ENCODE peak calls at places on chromosomes 1 and 21, in nine cellular contexts. N, G, U, D, S, V, W, P and C are unnamed samples.

GRCh38 chr1:246300653-246301549 is 206.2 kb downstream of the SMYD3 start:
- DNase-seq in D (no peak), P (no peak), W (peak), U (no peak), N (no peak), V (no peak), S (peak), G (no peak), C (no peak)

GRCh38 chr1:57422271-57423134 is 1.4 kb downstream of the DAB1 start:
- DNase-seq in V (no peak), S (no peak), D (no peak), U (peak), P (no peak), G (no peak), N (no peak), W (no peak), C (no peak)

GRCh38 chr1:10980094-10980577 is 32.3 kb upstream of the TARDBP start:
- DNase-seq in W (no peak), U (peak), N (no peak), D (no peak), P (no peak), S (peak), G (peak), V (peak), C (no peak)

GRCh38 chr1:204465469-204466415 is 28.9 kb downstream of the PIK3C2B start:
- DNase-seq in D (no peak), S (no peak), U (no peak), V (no peak), N (peak), P (no peak), W (peak), G (no peak), C (no peak)

GRCh38 chr1:38334930-38335592 is 288.5 kb upstream of the POU3F1 start:
- DNase-seq in N (no peak), P (no peak), V (no peak), S (no peak), D (no peak), W (no peak), G (no peak), U (no peak), C (no peak)

GRCh38 chr1:65150583-65151263 is 2.7 kb downstream of the AK4 start:
- DNase-seq in W (no peak), V (no peak), P (no peak), G (no peak), N (no peak), U (peak), D (no peak), S (no peak), C (no peak)

GRCh38 chr1:63601061-63601460 is 7.8 kb downstream of the PGM1 start:
- DNase-seq in S (no peak), D (no peak), W (no peak), G (no peak), U (no peak), P (no peak), V (no peak), N (no peak), C (no peak)

GRCh38 chr1:244304156-244304555 is 147.6 kb downstream of the ADSS2 start:
- DNase-seq in V (no peak), W (peak), S (no peak), P (no peak), N (no peak), D (no peak), U (no peak), G (no peak), C (no peak)

GRCh38 chr1:33502726-33503125 is 30.3 kb downstream of the ZSCAN20 start:
- DNase-seq in U (no peak), P (no peak), N (no peak), W (no peak), S (no peak), D (no peak), G (no peak), V (no peak), C (no peak)

GRCh38 chr1:178263341-178263740 is 169.4 kb downstream of the RASAL2 start:
- DNase-seq in S (no peak), G (no peak), V (no peak), U (no peak), W (no peak), D (no peak), N (no peak), P (no peak), C (no peak)

GRCh38 chr1:223700942-223701637 is 11.2 kb upstream of the CAPN2 start:
- DNase-seq in N (no peak), U (no peak), D (no peak), G (no peak), P (no peak), W (peak), S (no peak), V (no peak), C (no peak)

GRCh38 chr1:23791434-23792047 is 596 bp downstream of the LYPLA2 start:
- DNase-seq in V (peak), G (no peak), W (no peak), P (peak), S (no peak), D (no peak), U (peak), N (peak), C (peak)

GRCh38 chr1:241902376-241903067 is 54.5 kb downstream of the EXO1 start:
- DNase-seq in G (no peak), S (no peak), D (no peak), V (no peak), P (no peak), N (no peak), W (no peak), U (no peak), C (no peak)

GRCh38 chr21:46210378-46211136 is 18.0 kb downstream of the LSS start:
- DNase-seq in V (peak), G (no peak), N (no peak), S (no peak), P (peak), D (no peak), W (no peak), U (peak), C (peak)

GRCh38 chr1:53899206-53899628 is 5.2 kb downstream of the DIO1 start:
- DNase-seq in W (no peak), G (no peak), P (no peak), V (no peak), S (peak), U (no peak), D (no peak), N (no peak), C (no peak)

GRCh38 chr1:921011-921837 is 2.5 kb upstream of the SAMD11 start:
- DNase-seq in S (no peak), G (peak), U (peak), N (no peak), P (no peak), V (no peak), W (peak), D (no peak), C (no peak)

GRCh38 chr1:185917646-185918045 is 183.5 kb downstream of the HMCN1 start:
- DNase-seq in V (no peak), W (peak), D (no peak), N (no peak), P (no peak), G (no peak), U (peak), S (no peak), C (no peak)

GRCh38 chr1:172089768-172090510 is 248.6 kb downstream of the DNM3 start:
- DNase-seq in U (peak), N (no peak), V (peak), D (no peak), G (peak), P (peak), S (peak), W (peak), C (no peak)

GRCh38 chr1:204493145-204493881 is 1.3 kb downstream of the PIK3C2B start:
- DNase-seq in S (peak), D (no peak), V (peak), U (peak), P (no peak), G (no peak), N (no peak), W (no peak), C (no peak)

GRCh38 chr1:166032901-166033371 is 133.9 kb downstream of the FAM78B start:
- DNase-seq in N (no peak), D (no peak), S (no peak), V (no peak), G (no peak), P (no peak), W (no peak), U (no peak), C (no peak)

GRCh38 chr1:12629974-12630760 is 12.2 kb upstream of the DHRS3 start:
- DNase-seq in V (no peak), N (no peak), U (no peak), S (no peak), W (no peak), G (no peak), D (no peak), P (peak), C (no peak)

GRCh38 chr1:36771222-36771621 is 263.1 kb downstream of the GRIK3 start:
- DNase-seq in U (peak), D (no peak), S (no peak), P (peak), V (peak), G (peak), N (no peak), W (no peak), C (no peak)

GRCh38 chr1:41073971-41074370 is 52.4 kb upstream of the SLFNL1 start:
- DNase-seq in V (no peak), D (no peak), W (peak), G (no peak), S (no peak), U (no peak), P (no peak), N (no peak), C (no peak)

GRCh38 chr1:90729484-90730246 is 12.6 kb upstream of the BARHL2 start:
- DNase-seq in N (no peak), G (no peak), W (no peak), D (no peak), V (no peak), S (no peak), P (no peak), U (peak), C (no peak)

GRCh38 chr21:40143822-40144525 is 276.7 kb downstream of the PCP4 start:
- DNase-seq in G (no peak), U (peak), W (peak), N (peak), P (no peak), S (peak), V (no peak), D (peak), C (no peak)

GRCh38 chr1:237921290-237921689 is 30.6 kb upstream of the ZP4 start:
- DNase-seq in W (no peak), G (no peak), P (no peak), V (no peak), N (no peak), U (no peak), S (no peak), D (no peak), C (no peak)

GRCh38 chr1:216456682-216457081 is 33.4 kb upstream of the USH2A start:
- DNase-seq in W (no peak), G (no peak), S (peak), P (no peak), V (no peak), N (no peak), D (no peak), U (peak), C (no peak)

GRCh38 chr21:14741237-14741636 is 195.1 kb upstream of the SAMSN1 start:
- DNase-seq in U (no peak), W (no peak), V (no peak), S (no peak), P (no peak), G (no peak), D (no peak), N (no peak), C (no peak)

GRCh38 chr1:213988639-213989070 is 882 bp downstream of the PROX1 start:
- DNase-seq in D (no peak), P (no peak), S (no peak), G (no peak), V (no peak), W (no peak), U (peak), N (no peak), C (no peak)

GRCh38 chr1:117501275-117501674 is 104.6 kb upstream of the TENT5C start:
- DNase-seq in G (no peak), P (no peak), W (no peak), D (no peak), S (no peak), V (no peak), N (no peak), U (no peak), C (no peak)

GRCh38 chr1:246160398-246160797 is 346.7 kb downstream of the SMYD3 start:
- DNase-seq in G (no peak), S (no peak), W (no peak), U (no peak), N (no peak), P (no peak), V (no peak), D (no peak), C (no peak)

GRCh38 chr1:21084111-21084510 is 92.6 kb downstream of the EIF4G3 start:
- DNase-seq in W (no peak), U (no peak), G (no peak), N (no peak), D (no peak), P (no peak), S (no peak), V (no peak), C (no peak)

GRCh38 chr1:210358511-210359148 is 29.9 kb downstream of the HHAT start:
- DNase-seq in G (peak), D (no peak), N (no peak), V (no peak), W (peak), S (no peak), U (peak), P (no peak), C (no peak)

GRCh38 chr1:186559601-186560116 is 98.7 kb upstream of the PDC start:
- DNase-seq in G (no peak), N (no peak), P (no peak), W (no peak), D (no peak), U (no peak), V (no peak), S (no peak), C (no peak)

GRCh38 chr1:194342484-194343262 is 1156.3 kb upstream of the B3GALT2 start:
- DNase-seq in N (no peak), P (no peak), W (no peak), G (peak), D (no peak), V (peak), S (no peak), U (peak), C (no peak)

GRCh38 chr1:24969616-24970398 is 39.7 kb upstream of the RUNX3 start:
- DNase-seq in W (no peak), D (no peak), G (no peak), P (peak), U (no peak), S (no peak), V (no peak), N (no peak), C (no peak)

GRCh38 chr1:151175036-151175741 is 592 bp downstream of the TMOD4 start:
- DNase-seq in N (no peak), G (no peak), W (no peak), S (no peak), U (no peak), D (no peak), P (peak), V (no peak), C (no peak)

GRCh38 chr1:219159946-219160645 is 13.6 kb upstream of the LYPLAL1 start:
- DNase-seq in V (no peak), W (no peak), P (no peak), S (no peak), D (no peak), U (no peak), G (no peak), N (no peak), C (no peak)

GRCh38 chr1:93814795-93815737 is 63.9 kb downstream of the DNTTIP2 start:
- DNase-seq in V (no peak), N (no peak), W (no peak), U (peak), G (no peak), P (no peak), S (no peak), D (no peak), C (no peak)

GRCh38 chr1:93817819-93818569 is 61.0 kb downstream of the DNTTIP2 start:
- DNase-seq in W (no peak), D (no peak), P (no peak), N (no peak), G (no peak), U (no peak), S (no peak), V (no peak), C (peak)

GRCh38 chr1:93818570-93818959 is 60.4 kb downstream of the DNTTIP2 start:
- DNase-seq in S (no peak), G (no peak), P (no peak), W (no peak), D (no peak), V (no peak), U (no peak), N (no peak), C (no peak)

GRCh38 chr1:93815738-93816110 is 63.3 kb downstream of the DNTTIP2 start:
- DNase-seq in U (no peak), N (no peak), V (no peak), P (no peak), G (no peak), S (no peak), W (peak), D (no peak), C (no peak)

DNA sequence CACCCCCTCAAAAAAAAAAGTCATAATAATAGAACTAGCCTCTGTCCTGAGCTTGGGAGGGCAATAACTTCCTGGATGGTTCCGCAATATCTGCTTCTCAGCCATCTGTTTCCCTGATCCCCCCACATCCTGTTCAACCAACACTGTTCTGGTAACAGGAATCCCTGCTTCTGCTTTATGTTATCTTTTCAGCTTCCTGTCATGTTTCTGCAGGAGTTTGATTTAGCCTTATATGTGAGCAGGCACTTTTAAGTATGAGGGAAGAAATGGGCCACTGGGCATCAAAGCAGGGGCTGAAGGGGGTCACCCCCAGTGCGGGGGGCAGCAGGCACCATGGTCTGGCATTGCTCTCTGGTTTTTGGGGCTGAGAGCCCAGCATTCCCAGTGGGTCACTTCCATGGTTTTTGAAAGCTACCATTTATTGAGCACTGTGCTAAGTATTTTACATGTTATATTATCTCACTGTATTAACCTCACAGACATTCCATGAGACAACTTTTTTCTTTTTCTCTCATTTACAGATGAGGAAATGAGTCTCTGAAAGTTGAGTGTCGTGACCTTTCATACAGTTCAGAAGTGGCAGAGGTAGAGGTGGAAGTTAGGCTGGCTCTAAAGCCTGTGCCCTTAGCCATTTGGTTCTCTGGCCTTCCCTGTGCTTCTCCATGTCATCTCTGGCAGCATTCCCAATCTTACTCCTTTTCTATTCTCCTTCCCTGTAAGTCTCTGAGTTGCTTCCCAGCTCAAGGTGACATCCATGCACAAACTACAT is 61.9 kb downstream of the DNTTIP2 start:
- DNase-seq in V (no peak), G (no peak), U (no peak), P (no peak), W (peak), S (no peak), D (peak), N (no peak), C (no peak)
- TF ChIP-seq POLR2AphosphoS5 in V (peak), G (no peak), U (no peak), P (peak), W (peak), S (no peak), D (peak), N (no peak), C (no peak)

GRCh38 chr1:46509414-46509813 is 19.8 kb downstream of the DMBX1 start:
- DNase-seq in W (no peak), P (no peak), V (no peak), S (no peak), U (no peak), N (no peak), G (no peak), D (no peak), C (no peak)

GRCh38 chr1:46510341-46510997 is 20.8 kb downstream of the DMBX1 start:
- DNase-seq in V (no peak), P (no peak), D (no peak), G (no peak), S (no peak), N (no peak), W (no peak), U (no peak), C (no peak)

GRCh38 chr1:46510998-46511365 is 21.3 kb downstream of the DMBX1 start:
- DNase-seq in S (no peak), N (no peak), W (no peak), U (no peak), P (no peak), G (no peak), D (no peak), V (no peak), C (no peak)

GRCh38 chr1:46506470-46507219 is 17.0 kb downstream of the DMBX1 start:
- DNase-seq in W (no peak), U (no peak), S (no peak), D (no peak), P (no peak), N (no peak), G (no peak), V (no peak), C (no peak)

DNA sequence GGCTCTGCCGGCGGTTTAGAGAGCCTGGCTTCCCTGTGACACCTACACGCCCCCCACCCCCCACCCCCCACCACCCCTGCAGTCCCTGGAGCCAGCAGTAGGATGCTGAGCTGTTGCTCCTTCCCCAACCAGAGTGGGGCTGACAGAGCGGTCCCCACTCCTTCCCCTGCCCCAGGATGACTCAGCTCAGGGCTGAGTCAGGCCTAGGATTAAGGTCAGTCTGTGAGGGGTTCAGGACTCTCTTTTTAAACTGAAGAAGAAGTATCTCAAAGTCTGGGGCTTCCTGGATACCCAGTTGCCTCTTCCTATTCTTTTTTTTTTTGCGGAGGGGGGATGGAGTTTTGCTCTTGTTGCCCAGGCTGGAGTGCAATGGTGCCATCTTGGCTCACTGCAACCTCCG is 19.1 kb downstream of the DMBX1 start:
- DNase-seq in D (no peak), V (no peak), W (no peak), G (no peak), U (no peak), S (no peak), N (no peak), P (no peak), C (no peak)
- TF ChIP-seq POLR2AphosphoS5 in D (no peak), V (no peak), W (no peak), G (no peak), U (no peak), S (no peak), N (no peak), P (no peak), C (no peak)

GRCh38 chr1:16209132-16209846 is 3.2 kb downstream of the ARHGEF19 start:
- DNase-seq in D (no peak), N (no peak), U (no peak), S (no peak), W (no peak), P (no peak), G (no peak), V (no peak), C (no peak)
- TF ChIP-seq POLR2AphosphoS5 in D (no peak), N (no peak), U (no peak), S (no peak), W (no peak), P (no peak), G (no peak), V (no peak), C (no peak)

GRCh38 chr1:66564250-66564649 is 30.3 kb downstream of the SGIP1 start:
- DNase-seq in D (no peak), V (no peak), W (peak), P (no peak), S (no peak), U (no peak), G (no peak), N (no peak), C (no peak)
- TF ChIP-seq POLR2AphosphoS5 in D (no peak), V (no peak), W (peak), P (no peak), S (no peak), U (no peak), G (no peak), N (no peak), C (no peak)

GRCh38 chr1:116465845-116466685 is 93.0 kb downstream of the ATP1A1 start:
- DNase-seq in U (no peak), N (no peak), V (no peak), D (no peak), W (no peak), S (no peak), G (no peak), P (no peak), C (no peak)
- TF ChIP-seq POLR2AphosphoS5 in U (no peak), N (no peak), V (no peak), D (no peak), W (no peak), S (no peak), G (no peak), P (no peak), C (no peak)